ENCODE peak calls at places on chromosome 22, in five cellular contexts. T, B, Q, D and K are unnamed samples.

GRCh38 chr22:21876486-21877176 is 9.2 kb upstream of the MAPK1 start:
- DNase-seq in B (peak; percentile 17), Q (no peak), D (no peak), T (peak; percentile 68), K (peak; percentile 82)

GRCh38 chr22:30201970-30202369 is 44.6 kb downstream of the LIF start:
- DNase-seq in D (no peak), Q (no peak), T (peak; percentile 92), B (no peak), K (no peak)

GRCh38 chr22:39616781-39617180 is 46.2 kb downstream of the CACNA1I start:
- DNase-seq in B (no peak), Q (no peak), T (no peak), D (no peak), K (no peak)

GRCh38 chr22:41481131-41481830 is 12.4 kb downstream of the ACO2 start:
- DNase-seq in B (peak; percentile 23), D (no peak), T (peak; percentile 54), Q (no peak), K (no peak)

GRCh38 chr22:24414523-24414922 is 12.9 kb upstream of the ADORA2A start:
- DNase-seq in D (peak; percentile 40), Q (no peak), T (no peak), B (no peak), K (no peak)

GRCh38 chr22:48869161-48869560 is 958.5 kb downstream of the BRD1 start:
- DNase-seq in D (no peak), B (no peak), T (no peak), Q (no peak), K (no peak)

GRCh38 chr22:45151503-45151902 is 12.2 kb upstream of the NUP50 start:
- DNase-seq in B (no peak), D (no peak), Q (no peak), T (no peak), K (no peak)

GRCh38 chr22:39369186-39369585 is 19.4 kb downstream of the SYNGR1 start:
- DNase-seq in B (no peak), T (no peak), Q (no peak), D (no peak), K (no peak)

GRCh38 chr22:21445437-21446127 is 21.6 kb upstream of the TMEM191C start:
- DNase-seq in T (no peak), Q (no peak), D (no peak), B (no peak), K (no peak)

GRCh38 chr22:27698830-27699229 is 102.7 kb downstream of the MN1 start:
- DNase-seq in T (no peak), Q (no peak), B (no peak), D (no peak), K (no peak)

GRCh38 chr22:32619614-32620426 is 145.2 kb downstream of the FBXO7 start:
- DNase-seq in Q (no peak), B (no peak), T (peak; percentile 89), D (no peak), K (peak; percentile 82)

GRCh38 chr22:50049299-50050195 is 8.6 kb downstream of the TTLL8 start:
- DNase-seq in B (no peak), D (no peak), Q (no peak), T (no peak), K (no peak)

GRCh38 chr22:45975266-45976161 is 1.4 kb downstream of the WNT7B start:
- DNase-seq in D (no peak), B (peak; percentile 40), T (no peak), Q (no peak), K (no peak)

GRCh38 chr22:45533731-45534130 is 31.0 kb downstream of the FBLN1 start:
- DNase-seq in Q (no peak), D (no peak), T (no peak), B (no peak), K (no peak)

GRCh38 chr22:19961868-19962245 is 20.2 kb upstream of the TXNRD2 start:
- DNase-seq in Q (no peak), D (no peak), T (no peak), B (no peak), K (no peak)

GRCh38 chr22:19412934-19413333 is 18.6 kb downstream of the HIRA start:
- DNase-seq in T (no peak), B (no peak), D (no peak), Q (no peak), K (no peak)

DNA sequence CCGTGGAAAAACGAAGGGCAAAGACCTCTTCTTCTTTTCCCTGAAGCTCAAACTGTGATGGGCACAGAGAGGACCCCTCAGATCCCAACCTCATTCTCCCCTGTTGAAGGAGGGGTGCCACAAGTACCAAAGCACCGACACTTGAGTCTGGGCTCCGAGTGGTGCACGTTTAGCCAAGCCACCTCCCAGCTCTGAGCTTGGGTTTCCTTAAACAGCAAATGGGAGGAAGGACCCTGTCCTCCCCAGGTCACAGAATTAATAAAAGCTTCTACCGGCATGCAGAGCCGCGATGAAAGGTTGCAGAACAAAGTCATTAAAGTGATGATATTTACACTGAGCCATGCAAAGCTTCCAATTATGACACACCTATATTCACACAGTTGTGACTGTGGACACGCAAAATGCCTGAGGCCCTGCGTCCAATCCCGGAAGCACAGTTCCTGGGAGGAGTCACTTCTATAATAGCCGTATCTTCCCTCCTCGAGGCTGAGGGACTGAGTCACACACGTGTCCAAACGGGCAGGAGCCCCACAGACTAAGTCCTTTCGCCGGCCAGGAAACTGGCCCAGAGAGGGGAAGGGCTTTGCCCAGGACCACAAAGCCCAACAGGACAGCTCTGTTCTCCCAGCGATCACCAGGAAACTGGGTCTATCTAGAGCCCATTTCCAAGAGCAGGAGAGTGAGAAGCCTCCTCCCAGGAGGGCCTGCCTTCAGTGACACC is 922 bp upstream of the CSNK1E start:
- DNase-seq in Q (no peak), B (peak; percentile 48), T (peak; percentile 93), D (no peak), K (peak; percentile 97)
- H2BK15ac ChIP-seq in Q (peak overlapping the region; percentile 53), B (no peak overlapping the region), T (peak overlapping the region; percentile 74), D (peak overlapping the region; percentile 14), K (no peak overlapping the region)

DNA sequence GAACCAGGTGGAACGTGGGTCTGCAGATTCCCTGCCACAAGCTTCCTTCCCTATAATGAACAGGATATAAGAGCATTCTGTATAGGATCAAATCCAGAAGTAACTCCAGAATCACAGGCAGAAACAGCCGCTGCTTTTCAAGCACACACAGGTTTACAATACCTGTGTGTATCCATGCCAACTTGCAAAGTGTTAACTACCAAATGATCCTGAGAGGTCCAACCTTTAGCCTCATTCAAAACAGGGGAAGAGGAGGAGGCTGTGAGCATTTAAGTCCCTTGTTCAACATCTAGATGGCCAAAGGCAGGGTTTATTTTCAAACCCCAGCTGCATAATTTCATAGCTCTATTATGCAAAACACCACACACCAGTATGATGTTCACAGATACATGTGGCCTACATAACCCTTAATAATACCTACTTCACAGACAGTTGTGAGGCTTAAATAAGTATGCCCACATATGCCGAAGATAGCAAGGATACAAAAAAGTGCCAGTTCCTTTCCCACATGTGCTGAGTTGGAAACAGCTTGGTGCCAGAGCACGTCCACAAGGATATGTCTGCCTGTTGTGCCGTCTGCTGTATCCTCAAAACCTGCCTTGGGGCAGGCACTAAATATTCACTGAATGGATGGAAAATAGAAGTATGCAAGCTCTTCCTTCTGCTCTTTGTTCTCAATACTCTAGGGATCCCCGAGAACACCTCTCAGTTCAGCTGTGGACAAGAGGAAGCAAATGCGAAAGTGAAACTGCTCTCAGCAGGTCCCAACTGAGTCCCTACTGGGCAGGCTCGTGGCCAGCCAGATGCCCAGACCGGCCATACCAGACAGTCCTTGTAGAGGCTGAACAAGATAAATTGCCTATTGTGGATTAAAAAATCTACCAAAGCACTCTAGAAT is 66.8 kb downstream of the LARGE1 start:
- DNase-seq in T (peak; percentile 77), B (no peak), D (no peak), Q (no peak), K (peak; percentile 89)
- H3K4me3 ChIP-seq in T (peak overlapping the region; percentile 48), B (no peak overlapping the region), D (peak overlapping the region; percentile 15), Q (peak overlapping the region; percentile 12), K (peak overlapping the region; percentile 83)

DNA sequence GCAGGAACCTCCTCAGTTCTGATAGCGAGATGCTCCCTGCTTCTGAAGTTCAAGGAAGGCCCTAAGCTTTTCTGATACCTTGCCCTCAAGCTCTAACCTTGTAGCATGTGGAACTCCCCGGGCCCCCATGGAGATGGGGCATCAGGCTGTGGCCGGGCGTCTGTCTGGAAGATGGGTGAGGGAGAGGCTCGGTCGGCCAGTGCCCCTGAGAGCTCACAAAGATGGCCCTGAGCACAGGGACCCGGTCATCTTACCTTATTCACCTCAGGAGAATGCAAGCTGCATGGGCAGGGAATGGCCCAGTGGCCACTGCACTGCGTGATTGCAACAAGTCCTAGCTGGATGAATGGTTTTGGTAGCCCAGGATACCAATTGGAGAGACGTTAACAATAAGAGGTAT is 830.3 kb downstream of the TBC1D22A start:
- DNase-seq in D (no peak), Q (no peak), B (no peak), T (no peak), K (no peak)
- H2BK15ac ChIP-seq in D (no peak overlapping the region), Q (no peak overlapping the region), B (no peak overlapping the region), T (no peak overlapping the region), K (no peak overlapping the region)

GRCh38 chr22:43955040-43955882 is at the start of gene SAMM50:
- DNase-seq in D (peak; percentile 91), Q (peak; percentile 87), T (peak; percentile 89), B (peak; percentile 93), K (peak; percentile 94)

GRCh38 chr22:43955883-43956286 is 643 bp downstream of the SAMM50 start:
- DNase-seq in D (no peak), T (no peak), B (no peak), Q (no peak), K (no peak)

GRCh38 chr22:43956383-43956782 is 1.1 kb downstream of the SAMM50 start:
- DNase-seq in Q (no peak), D (no peak), T (no peak), B (peak; percentile 3), K (peak; percentile 15)

GRCh38 chr22:43957871-43958270 is 2.6 kb downstream of the SAMM50 start:
- DNase-seq in Q (no peak), D (no peak), T (peak; percentile 30), B (no peak), K (peak; percentile 28)

GRCh38 chr22:43956805-43957463 is 1.7 kb downstream of the SAMM50 start:
- DNase-seq in B (peak; percentile 5), D (no peak), T (no peak), Q (no peak), K (no peak)
- H3K4me3 ChIP-seq in B (no peak overlapping the region), D (peak overlapping the region; percentile 81), T (no peak overlapping the region), Q (peak overlapping the region; percentile 99), K (no peak overlapping the region)

GRCh38 chr22:36360871-36361383 is 26.8 kb downstream of the MYH9 start:
- DNase-seq in B (peak; percentile 83), Q (no peak), T (peak; percentile 76), D (no peak), K (peak; percentile 81)
- H2BK15ac ChIP-seq in B (no peak overlapping the region), Q (no peak overlapping the region), T (peak overlapping the region; percentile 35), D (no peak overlapping the region), K (no peak overlapping the region)